ENCODE peak calls at places on chromosomes 13 and 19, in four cellular contexts. S is HTR-8/SVneo, O is AG10803, L is erythroblast. Y is an unnamed sample.

GRCh38 chr13:109698779-109699178 is 87.6 kb downstream of the IRS2 start:
- DNase-seq in S (peak; percentile 29), O (peak; percentile 79), L (no peak), Y (peak; percentile 91)

GRCh38 chr13:36665630-36666029 is 8.2 kb upstream of the SERTM1 start:
- DNase-seq in S (no peak), O (no peak), L (no peak), Y (no peak)

GRCh38 chr19:2517881-2518601 is 42.1 kb downstream of the GADD45B start:
- DNase-seq in S (no peak), O (peak; percentile 9), L (no peak), Y (peak; percentile 75)

GRCh38 chr19:57348136-57348535 is 2.9 kb upstream of the ZNF304 start:
- DNase-seq in S (no peak), O (peak; percentile 81), L (no peak), Y (peak; percentile 29)

GRCh38 chr13:48709213-48709612 is 55.5 kb downstream of the CYSLTR2 start:
- DNase-seq in S (no peak), O (no peak), L (no peak), Y (peak; percentile 4)

GRCh38 chr19:10043286-10043927 is 30.1 kb downstream of the RDH8 start:
- DNase-seq in S (no peak), O (peak; percentile 39), L (no peak), Y (peak; percentile 29)

GRCh38 chr19:40231544-40232424 is 5.3 kb upstream of the CCNP start:
- DNase-seq in S (no peak), O (no peak), L (no peak), Y (no peak)

GRCh38 chr13:50128406-50129048 is 113.3 kb downstream of the KCNRG start:
- DNase-seq in S (no peak), O (no peak), L (no peak), Y (no peak)

GRCh38 chr19:50280074-50280473 is 49.1 kb downstream of the KCNC3 start:
- DNase-seq in S (no peak), O (no peak), L (no peak), Y (no peak)

GRCh38 chr13:73061478-73062275 is 2.9 kb downstream of the KLF5 start:
- DNase-seq in S (no peak), O (peak; percentile 13), L (no peak), Y (no peak)

GRCh38 chr13:72726721-72727416 is 560 bp downstream of the MZT1 start:
- DNase-seq in S (peak; percentile 10), O (peak; percentile 12), L (peak; percentile 79), Y (no peak)

GRCh38 chr19:46955114-46955812 is 64.4 kb upstream of the NPAS1 start:
- DNase-seq in S (no peak), O (no peak), L (peak; percentile 57), Y (peak; percentile 59)

GRCh38 chr13:106534844-106535551 is 464 bp downstream of the EFNB2 start:
- DNase-seq in S (no peak), O (peak; percentile 20), L (peak; percentile 35), Y (peak; percentile 35)

GRCh38 chr19:29623726-29624488 is 17.8 kb downstream of the POP4 start:
- DNase-seq in S (no peak), O (no peak), L (no peak), Y (no peak)

GRCh38 chr19:42327381-42327780 is 1.9 kb downstream of the MEGF8 start:
- DNase-seq in S (no peak), O (no peak), L (no peak), Y (no peak)

GRCh38 chr19:17796013-17796837 is 1.3 kb downstream of the B3GNT3 start:
- DNase-seq in S (no peak), O (no peak), L (no peak), Y (no peak)

GRCh38 chr19:13300421-13301030 is 150.3 kb downstream of the IER2 start:
- DNase-seq in S (no peak), O (no peak), L (no peak), Y (no peak)

GRCh38 chr13:33349996-33350826 is 64.7 kb upstream of the STARD13 start:
- DNase-seq in S (peak; percentile 19), O (peak; percentile 21), L (peak; percentile 42), Y (peak; percentile 22)

GRCh38 chr13:50810998-50811397 is 32.5 kb downstream of the DLEU7 start:
- DNase-seq in S (no peak), O (no peak), L (no peak), Y (no peak)

GRCh38 chr13:44191504-44192171 is 182.0 kb upstream of the SERP2 start:
- DNase-seq in S (peak; percentile 13), O (peak; percentile 89), L (peak; percentile 60), Y (peak; percentile 61)

Y was measured in astrocyte.